ENCODE peak calls at places on chromosomes 12 and 14, in six cellular contexts. One of them, this sample, is unnamed.

GRCh38 chr14:38989917-38990546 is 113.0 kb downstream of the SEC23A start:
- DNase-seq in activated T-cell treated with anti-CD3 and anti-CD28 coated beads, Interleukin-2, amount 50 U/mL, for 72 hours: no peak
- DNase-seq in caudate nucleus: no peak
- DNase-seq in fibroblast of lung: no peak
- DNase-seq in activated T-helper 1 cell treated with Interleukin-2 at 50 U/mL for 16 hours: no peak
- DNase-seq in activated T-helper 2 cell treated with anti-CD3 and anti-CD28 coated beads, Interferon-gamma antibody, Interleukin-2, Interleukin-4, amounts not matched to agents 10 μg/mL and 5 μg/mL and 100 μg/mL, durations not matched to agents 14 hours and 24 hours and 36 hours: no peak
- DNase-seq in this sample: no peak

GRCh38 chr12:130162267-130162666 is at the start of gene FZD10:
- DNase-seq in activated T-cell treated with anti-CD3 and anti-CD28 coated beads, Interleukin-2, amount 50 U/mL, for 72 hours: peak; percentile 18
- DNase-seq in fibroblast of lung: no peak
- DNase-seq in activated T-helper 2 cell treated with anti-CD3 and anti-CD28 coated beads, Interferon-gamma antibody, Interleukin-2, Interleukin-4, amounts not matched to agents 10 μg/mL and 5 μg/mL and 100 μg/mL, durations not matched to agents 14 hours and 24 hours and 36 hours: no peak
- DNase-seq in activated T-helper 1 cell treated with Interleukin-2 at 50 U/mL for 16 hours: no peak
- DNase-seq in caudate nucleus: no peak
- DNase-seq in this sample: peak; percentile 17

GRCh38 chr14:76755610-76756390 is 5.5 kb upstream of the VASH1 start:
- DNase-seq in activated T-cell treated with anti-CD3 and anti-CD28 coated beads, Interleukin-2, amount 50 U/mL, for 72 hours: no peak
- DNase-seq in activated T-helper 1 cell treated with Interleukin-2 at 50 U/mL for 16 hours: no peak
- DNase-seq in activated T-helper 2 cell treated with anti-CD3 and anti-CD28 coated beads, Interferon-gamma antibody, Interleukin-2, Interleukin-4, amounts not matched to agents 10 μg/mL and 5 μg/mL and 100 μg/mL, durations not matched to agents 14 hours and 24 hours and 36 hours: no peak
- DNase-seq in caudate nucleus: no peak
- DNase-seq in fibroblast of lung: no peak
- DNase-seq in this sample: no peak

GRCh38 chr12:78308701-78309100 is 478.0 kb downstream of the NAV3 start:
- DNase-seq in activated T-cell treated with anti-CD3 and anti-CD28 coated beads, Interleukin-2, amount 50 U/mL, for 72 hours: no peak
- DNase-seq in fibroblast of lung: no peak
- DNase-seq in activated T-helper 2 cell treated with anti-CD3 and anti-CD28 coated beads, Interferon-gamma antibody, Interleukin-2, Interleukin-4, amounts not matched to agents 10 μg/mL and 5 μg/mL and 100 μg/mL, durations not matched to agents 14 hours and 24 hours and 36 hours: no peak
- DNase-seq in caudate nucleus: no peak
- DNase-seq in activated T-helper 1 cell treated with Interleukin-2 at 50 U/mL for 16 hours: no peak
- DNase-seq in this sample: no peak

GRCh38 chr12:125989716-125990115 is 924.5 kb downstream of the AACS start:
- DNase-seq in activated T-cell treated with anti-CD3 and anti-CD28 coated beads, Interleukin-2, amount 50 U/mL, for 72 hours: no peak
- DNase-seq in activated T-helper 1 cell treated with Interleukin-2 at 50 U/mL for 16 hours: no peak
- DNase-seq in activated T-helper 2 cell treated with anti-CD3 and anti-CD28 coated beads, Interferon-gamma antibody, Interleukin-2, Interleukin-4, amounts not matched to agents 10 μg/mL and 5 μg/mL and 100 μg/mL, durations not matched to agents 14 hours and 24 hours and 36 hours: no peak
- DNase-seq in caudate nucleus: no peak
- DNase-seq in fibroblast of lung: no peak
- DNase-seq in this sample: no peak

GRCh38 chr12:98955284-98955683 is 310.2 kb downstream of the APAF1 start:
- DNase-seq in activated T-cell treated with anti-CD3 and anti-CD28 coated beads, Interleukin-2, amount 50 U/mL, for 72 hours: no peak
- DNase-seq in caudate nucleus: no peak
- DNase-seq in fibroblast of lung: no peak
- DNase-seq in activated T-helper 2 cell treated with anti-CD3 and anti-CD28 coated beads, Interferon-gamma antibody, Interleukin-2, Interleukin-4, amounts not matched to agents 10 μg/mL and 5 μg/mL and 100 μg/mL, durations not matched to agents 14 hours and 24 hours and 36 hours: no peak
- DNase-seq in activated T-helper 1 cell treated with Interleukin-2 at 50 U/mL for 16 hours: no peak
- DNase-seq in this sample: peak; percentile 12

GRCh38 chr12:10301103-10301502 is 6.6 kb upstream of the KLRD1 start:
- DNase-seq in activated T-helper 2 cell treated with anti-CD3 and anti-CD28 coated beads, Interferon-gamma antibody, Interleukin-2, Interleukin-4, amounts not matched to agents 10 μg/mL and 5 μg/mL and 100 μg/mL, durations not matched to agents 14 hours and 24 hours and 36 hours: no peak
- DNase-seq in activated T-cell treated with anti-CD3 and anti-CD28 coated beads, Interleukin-2, amount 50 U/mL, for 72 hours: peak; percentile 50
- DNase-seq in fibroblast of lung: no peak
- DNase-seq in activated T-helper 1 cell treated with Interleukin-2 at 50 U/mL for 16 hours: no peak
- DNase-seq in caudate nucleus: no peak
- DNase-seq in this sample: peak; percentile 78

GRCh38 chr14:64196668-64197411 is 97.3 kb downstream of the ESR2 start:
- DNase-seq in activated T-cell treated with anti-CD3 and anti-CD28 coated beads, Interleukin-2, amount 50 U/mL, for 72 hours: no peak
- DNase-seq in activated T-helper 1 cell treated with Interleukin-2 at 50 U/mL for 16 hours: no peak
- DNase-seq in fibroblast of lung: peak; percentile 39
- DNase-seq in activated T-helper 2 cell treated with anti-CD3 and anti-CD28 coated beads, Interferon-gamma antibody, Interleukin-2, Interleukin-4, amounts not matched to agents 10 μg/mL and 5 μg/mL and 100 μg/mL, durations not matched to agents 14 hours and 24 hours and 36 hours: no peak
- DNase-seq in caudate nucleus: peak; percentile 48
- DNase-seq in this sample: peak; percentile 29

GRCh38 chr12:132899033-132899432 is 11.6 kb upstream of the CHFR start:
- DNase-seq in fibroblast of lung: no peak
- DNase-seq in caudate nucleus: no peak
- DNase-seq in activated T-helper 1 cell treated with Interleukin-2 at 50 U/mL for 16 hours: no peak
- DNase-seq in activated T-cell treated with anti-CD3 and anti-CD28 coated beads, Interleukin-2, amount 50 U/mL, for 72 hours: no peak
- DNase-seq in activated T-helper 2 cell treated with anti-CD3 and anti-CD28 coated beads, Interferon-gamma antibody, Interleukin-2, Interleukin-4, amounts not matched to agents 10 μg/mL and 5 μg/mL and 100 μg/mL, durations not matched to agents 14 hours and 24 hours and 36 hours: no peak
- DNase-seq in this sample: no peak

GRCh38 chr12:54890339-54890738 is 36.0 kb downstream of the MUCL1 start:
- DNase-seq in caudate nucleus: no peak
- DNase-seq in fibroblast of lung: no peak
- DNase-seq in activated T-helper 1 cell treated with Interleukin-2 at 50 U/mL for 16 hours: no peak
- DNase-seq in activated T-cell treated with anti-CD3 and anti-CD28 coated beads, Interleukin-2, amount 50 U/mL, for 72 hours: no peak
- DNase-seq in activated T-helper 2 cell treated with anti-CD3 and anti-CD28 coated beads, Interferon-gamma antibody, Interleukin-2, Interleukin-4, amounts not matched to agents 10 μg/mL and 5 μg/mL and 100 μg/mL, durations not matched to agents 14 hours and 24 hours and 36 hours: no peak
- DNase-seq in this sample: no peak

GRCh38 chr12:101299931-101300330 is 20.0 kb downstream of the UTP20 start:
- DNase-seq in activated T-helper 1 cell treated with Interleukin-2 at 50 U/mL for 16 hours: no peak
- DNase-seq in activated T-cell treated with anti-CD3 and anti-CD28 coated beads, Interleukin-2, amount 50 U/mL, for 72 hours: no peak
- DNase-seq in fibroblast of lung: peak; percentile 2
- DNase-seq in caudate nucleus: no peak
- DNase-seq in activated T-helper 2 cell treated with anti-CD3 and anti-CD28 coated beads, Interferon-gamma antibody, Interleukin-2, Interleukin-4, amounts not matched to agents 10 μg/mL and 5 μg/mL and 100 μg/mL, durations not matched to agents 14 hours and 24 hours and 36 hours: no peak
- DNase-seq in this sample: no peak

GRCh38 chr12:116959198-116959460 is 48.4 kb downstream of the FBXW8 start:
- DNase-seq in activated T-helper 1 cell treated with Interleukin-2 at 50 U/mL for 16 hours: no peak
- DNase-seq in activated T-helper 2 cell treated with anti-CD3 and anti-CD28 coated beads, Interferon-gamma antibody, Interleukin-2, Interleukin-4, amounts not matched to agents 10 μg/mL and 5 μg/mL and 100 μg/mL, durations not matched to agents 14 hours and 24 hours and 36 hours: no peak
- DNase-seq in caudate nucleus: no peak
- DNase-seq in activated T-cell treated with anti-CD3 and anti-CD28 coated beads, Interleukin-2, amount 50 U/mL, for 72 hours: no peak
- DNase-seq in fibroblast of lung: peak; percentile 54
- DNase-seq in this sample: no peak

GRCh38 chr14:87805315-87805723 is 187.7 kb downstream of the GALC start:
- DNase-seq in activated T-helper 1 cell treated with Interleukin-2 at 50 U/mL for 16 hours: peak; percentile 4
- DNase-seq in caudate nucleus: no peak
- DNase-seq in fibroblast of lung: no peak
- DNase-seq in activated T-cell treated with anti-CD3 and anti-CD28 coated beads, Interleukin-2, amount 50 U/mL, for 72 hours: peak; percentile 66
- DNase-seq in activated T-helper 2 cell treated with anti-CD3 and anti-CD28 coated beads, Interferon-gamma antibody, Interleukin-2, Interleukin-4, amounts not matched to agents 10 μg/mL and 5 μg/mL and 100 μg/mL, durations not matched to agents 14 hours and 24 hours and 36 hours: peak; percentile 17
- DNase-seq in this sample: peak; percentile 10

GRCh38 chr12:124562018-124562795 is 5.2 kb downstream of the NCOR2 start:
- DNase-seq in caudate nucleus: no peak
- DNase-seq in fibroblast of lung: no peak
- DNase-seq in activated T-helper 2 cell treated with anti-CD3 and anti-CD28 coated beads, Interferon-gamma antibody, Interleukin-2, Interleukin-4, amounts not matched to agents 10 μg/mL and 5 μg/mL and 100 μg/mL, durations not matched to agents 14 hours and 24 hours and 36 hours: no peak
- DNase-seq in activated T-cell treated with anti-CD3 and anti-CD28 coated beads, Interleukin-2, amount 50 U/mL, for 72 hours: no peak
- DNase-seq in activated T-helper 1 cell treated with Interleukin-2 at 50 U/mL for 16 hours: no peak
- DNase-seq in this sample: no peak

GRCh38 chr12:96981053-96981452 is 74.0 kb downstream of the NEDD1 start:
- DNase-seq in caudate nucleus: no peak
- DNase-seq in activated T-cell treated with anti-CD3 and anti-CD28 coated beads, Interleukin-2, amount 50 U/mL, for 72 hours: no peak
- DNase-seq in fibroblast of lung: peak; percentile 68
- DNase-seq in activated T-helper 1 cell treated with Interleukin-2 at 50 U/mL for 16 hours: no peak
- DNase-seq in activated T-helper 2 cell treated with anti-CD3 and anti-CD28 coated beads, Interferon-gamma antibody, Interleukin-2, Interleukin-4, amounts not matched to agents 10 μg/mL and 5 μg/mL and 100 μg/mL, durations not matched to agents 14 hours and 24 hours and 36 hours: no peak
- DNase-seq in this sample: peak; percentile 18

GRCh38 chr12:17588968-17589367 is 501.0 kb downstream of the RERGL start:
- DNase-seq in fibroblast of lung: no peak
- DNase-seq in caudate nucleus: no peak
- DNase-seq in activated T-helper 1 cell treated with Interleukin-2 at 50 U/mL for 16 hours: no peak
- DNase-seq in activated T-helper 2 cell treated with anti-CD3 and anti-CD28 coated beads, Interferon-gamma antibody, Interleukin-2, Interleukin-4, amounts not matched to agents 10 μg/mL and 5 μg/mL and 100 μg/mL, durations not matched to agents 14 hours and 24 hours and 36 hours: no peak
- DNase-seq in activated T-cell treated with anti-CD3 and anti-CD28 coated beads, Interleukin-2, amount 50 U/mL, for 72 hours: no peak
- DNase-seq in this sample: peak; percentile 64

GRCh38 chr12:113561381-113561780 is 89.7 kb upstream of the LHX5 start:
- DNase-seq in activated T-cell treated with anti-CD3 and anti-CD28 coated beads, Interleukin-2, amount 50 U/mL, for 72 hours: no peak
- DNase-seq in activated T-helper 2 cell treated with anti-CD3 and anti-CD28 coated beads, Interferon-gamma antibody, Interleukin-2, Interleukin-4, amounts not matched to agents 10 μg/mL and 5 μg/mL and 100 μg/mL, durations not matched to agents 14 hours and 24 hours and 36 hours: no peak
- DNase-seq in fibroblast of lung: no peak
- DNase-seq in caudate nucleus: no peak
- DNase-seq in activated T-helper 1 cell treated with Interleukin-2 at 50 U/mL for 16 hours: no peak
- DNase-seq in this sample: no peak

GRCh38 chr14:69560826-69561225 is 13.8 kb downstream of the CCDC177 start:
- DNase-seq in activated T-helper 1 cell treated with Interleukin-2 at 50 U/mL for 16 hours: no peak
- DNase-seq in fibroblast of lung: no peak
- DNase-seq in caudate nucleus: no peak
- DNase-seq in activated T-helper 2 cell treated with anti-CD3 and anti-CD28 coated beads, Interferon-gamma antibody, Interleukin-2, Interleukin-4, amounts not matched to agents 10 μg/mL and 5 μg/mL and 100 μg/mL, durations not matched to agents 14 hours and 24 hours and 36 hours: no peak
- DNase-seq in activated T-cell treated with anti-CD3 and anti-CD28 coated beads, Interleukin-2, amount 50 U/mL, for 72 hours: no peak
- DNase-seq in this sample: no peak

GRCh38 chr14:77039285-77040058 is 11.0 kb upstream of the IRF2BPL start:
- DNase-seq in activated T-cell treated with anti-CD3 and anti-CD28 coated beads, Interleukin-2, amount 50 U/mL, for 72 hours: no peak
- DNase-seq in activated T-helper 2 cell treated with anti-CD3 and anti-CD28 coated beads, Interferon-gamma antibody, Interleukin-2, Interleukin-4, amounts not matched to agents 10 μg/mL and 5 μg/mL and 100 μg/mL, durations not matched to agents 14 hours and 24 hours and 36 hours: no peak
- DNase-seq in fibroblast of lung: peak; percentile 74
- DNase-seq in activated T-helper 1 cell treated with Interleukin-2 at 50 U/mL for 16 hours: no peak
- DNase-seq in caudate nucleus: no peak
- DNase-seq in this sample: peak; percentile 44

GRCh38 chr14:67555518-67556090 is 22.5 kb downstream of the PLEKHH1 start:
- DNase-seq in activated T-cell treated with anti-CD3 and anti-CD28 coated beads, Interleukin-2, amount 50 U/mL, for 72 hours: no peak
- DNase-seq in caudate nucleus: no peak
- DNase-seq in activated T-helper 2 cell treated with anti-CD3 and anti-CD28 coated beads, Interferon-gamma antibody, Interleukin-2, Interleukin-4, amounts not matched to agents 10 μg/mL and 5 μg/mL and 100 μg/mL, durations not matched to agents 14 hours and 24 hours and 36 hours: no peak
- DNase-seq in fibroblast of lung: no peak
- DNase-seq in activated T-helper 1 cell treated with Interleukin-2 at 50 U/mL for 16 hours: no peak
- DNase-seq in this sample: no peak